ENCODE peak calls at places on chromosomes 11 and 22, in five cellular contexts. F, D, V, E and M are unnamed samples.

GRCh38 chr11:2806351-2807058 is 79.1 kb downstream of the CDKN1C start:
- DNase-seq in D (no peak), F (no peak), V (no peak), E (no peak), M (no peak)

GRCh38 chr11:130666781-130667251 is 218.4 kb downstream of the ADAMTS15 start:
- DNase-seq in E (no peak), D (no peak), F (no peak), V (no peak), M (no peak)

GRCh38 chr11:737366-737765 is 9.9 kb upstream of the TALDO1 start:
- DNase-seq in D (no peak), V (no peak), F (no peak), E (no peak), M (no peak)

GRCh38 chr11:72613977-72614376 is 60.2 kb downstream of the PDE2A start:
- DNase-seq in E (no peak), D (no peak), V (no peak), F (no peak), M (no peak)

GRCh38 chr11:126915430-126915829 is 85.1 kb downstream of the KIRREL3 start:
- DNase-seq in F (no peak), V (no peak), D (no peak), E (no peak), M (no peak)

GRCh38 chr11:30333405-30333804 is 10.5 kb downstream of the ARL14EP start:
- DNase-seq in E (peak), F (no peak), V (no peak), D (peak), M (no peak)

GRCh38 chr11:45038923-45039322 is 88.2 kb upstream of the TP53I11 start:
- DNase-seq in V (no peak), E (no peak), F (no peak), D (no peak), M (no peak)

GRCh38 chr11:47566166-47566546 is 757 bp downstream of the PTPMT1 start:
- DNase-seq in D (no peak), F (no peak), E (no peak), V (no peak), M (no peak)

GRCh38 chr11:34339149-34340064 is 18.4 kb downstream of the ABTB2 start:
- DNase-seq in V (no peak), D (peak), F (no peak), E (no peak), M (no peak)

GRCh38 chr11:3627291-3627690 is 14.5 kb downstream of the ART5 start:
- DNase-seq in V (no peak), F (no peak), E (no peak), D (no peak), M (no peak)

GRCh38 chr11:72824020-72824419 is 9.8 kb downstream of the ATG16L2 start:
- DNase-seq in F (no peak), V (no peak), D (no peak), E (no peak), M (no peak)

GRCh38 chr22:40684728-40685127 is 5.4 kb downstream of the MCHR1 start:
- DNase-seq in D (no peak), E (no peak), V (no peak), F (no peak), M (no peak)

GRCh38 chr22:45201678-45202332 is 38.1 kb downstream of the NUP50 start:
- DNase-seq in F (no peak), E (no peak), D (no peak), V (no peak), M (no peak)

GRCh38 chr11:75667268-75667830 is 1.5 kb downstream of the MAP6 start:
- DNase-seq in V (no peak), F (no peak), D (no peak), E (peak), M (no peak)

GRCh38 chr22:32904044-32904443 is 102.5 kb downstream of the TIMP3 start:
- DNase-seq in D (peak), F (peak), V (no peak), E (peak), M (no peak)

GRCh38 chr11:130523166-130523565 is 74.7 kb downstream of the ADAMTS15 start:
- DNase-seq in E (no peak), V (no peak), F (no peak), D (no peak), M (no peak)

GRCh38 chr11:35216962-35217667 is 78.1 kb downstream of the CD44 start:
- DNase-seq in V (no peak), D (peak), E (no peak), F (no peak), M (no peak)

GRCh38 chr22:40898850-40899357 is 37.0 kb upstream of the DNAJB7 start:
- DNase-seq in V (peak), E (peak), D (peak), F (peak), M (peak)

GRCh38 chr22:27386186-27386585 is 415.4 kb downstream of the MN1 start:
- DNase-seq in V (no peak), E (no peak), D (no peak), F (no peak), M (no peak)

GRCh38 chr11:130121430-130121978 is 38.1 kb upstream of the ST14 start:
- DNase-seq in E (no peak), F (peak), D (no peak), V (peak), M (no peak)

GRCh38 chr22:39431821-39432251 is 25.0 kb upstream of the MGAT3 start:
- DNase-seq in V (peak), E (no peak), F (no peak), D (no peak), M (no peak)

GRCh38 chr11:10599388-10600175 is 31.1 kb upstream of the LYVE1 start:
- DNase-seq in D (peak), F (no peak), V (no peak), E (no peak), M (no peak)

GRCh38 chr11:11044137-11044855 is 186.4 kb upstream of the ZBED5 start:
- DNase-seq in D (no peak), V (no peak), F (no peak), E (no peak), M (no peak)

GRCh38 chr11:79221417-79222130 is 219.3 kb downstream of the TENM4 start:
- DNase-seq in E (no peak), D (no peak), F (no peak), V (no peak), M (no peak)

GRCh38 chr11:122604626-122605025 is 50.9 kb upstream of the UBASH3B start:
- DNase-seq in V (no peak), D (no peak), F (no peak), E (no peak), M (no peak)

GRCh38 chr22:46036558-46037408 is 59.8 kb upstream of the WNT7B start:
- DNase-seq in E (peak), D (peak), V (peak), F (peak), M (no peak)

GRCh38 chr11:27740362-27741024 is 40.2 kb upstream of the BDNF start:
- DNase-seq in F (no peak), E (no peak), V (peak), D (no peak), M (no peak)

GRCh38 chr22:49216579-49216978 is 611.1 kb downstream of the BRD1 start:
- DNase-seq in E (no peak), F (no peak), D (no peak), V (no peak), M (no peak)

GRCh38 chr11:3723014-3723708 is 52.0 kb upstream of the CHRNA10 start:
- DNase-seq in V (peak), E (no peak), F (no peak), D (no peak), M (peak)

GRCh38 chr11:78782725-78783124 is 208.1 kb upstream of the NARS2 start:
- DNase-seq in F (no peak), D (no peak), V (no peak), E (no peak), M (no peak)

GRCh38 chr22:44991218-44991617 is 18.6 kb downstream of the PHF21B start:
- DNase-seq in F (no peak), D (no peak), V (no peak), E (no peak), M (no peak)

GRCh38 chr11:36306888-36307287 is 10.8 kb downstream of the PRR5L start:
- DNase-seq in V (no peak), D (peak), F (peak), E (peak), M (no peak)

GRCh38 chr22:47294222-47294532 is 531.7 kb downstream of the TBC1D22A start:
- DNase-seq in E (no peak), V (no peak), D (no peak), F (no peak), M (no peak)

GRCh38 chr11:16171882-16172281 is 184.5 kb downstream of the SOX6 start:
- DNase-seq in D (no peak), F (no peak), V (no peak), E (no peak), M (no peak)

DNA sequence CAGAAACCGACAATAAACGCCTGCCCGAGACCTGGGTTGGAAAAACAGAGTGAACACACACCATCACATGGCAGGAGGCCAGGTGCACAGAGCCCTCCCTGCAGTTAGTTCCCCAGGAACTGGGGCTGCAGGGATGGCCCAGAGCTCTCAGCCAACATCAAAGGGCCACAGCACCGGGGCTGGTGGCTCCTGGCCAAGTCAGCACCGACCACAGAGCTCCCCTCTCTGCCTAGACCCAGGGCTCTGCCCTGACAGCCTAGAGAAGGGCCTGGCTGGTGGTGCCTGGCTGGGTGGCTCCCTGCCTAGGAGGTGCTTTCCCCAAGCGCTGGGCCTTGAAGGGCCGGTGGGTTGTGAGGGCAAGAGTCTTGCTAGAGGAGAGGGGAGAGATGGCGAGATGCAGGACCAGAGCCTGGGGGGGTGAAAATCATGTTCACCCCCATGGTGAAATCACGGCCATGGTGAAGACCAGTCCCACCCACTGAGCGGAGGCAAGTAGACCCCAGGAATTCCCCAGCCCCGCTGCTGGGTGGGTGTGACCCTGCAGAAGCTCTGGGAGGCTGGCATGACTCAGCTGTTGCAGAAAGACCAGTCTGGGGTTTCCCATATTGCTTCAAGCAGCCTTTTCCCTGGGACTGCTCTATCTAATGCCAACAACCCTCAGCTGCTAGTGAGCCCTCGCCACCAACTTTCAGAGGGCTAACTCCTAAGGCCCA is 7.2 kb upstream of the BID start:
- DNase-seq in D (peak), E (peak), F (no peak), V (peak), M (no peak)
- H3K9ac ChIP-seq in D (peak), E (no peak), F (no peak), V (no peak), M (no peak)

GRCh38 chr11:65482306-65482850 is 16.5 kb upstream of the MALAT1 start:
- DNase-seq in F (no peak), E (no peak), D (no peak), V (no peak), M (no peak)

GRCh38 chr11:65478411-65479183 is 20.2 kb upstream of the MALAT1 start:
- DNase-seq in F (no peak), E (no peak), D (no peak), V (no peak), M (no peak)

GRCh38 chr11:65476632-65477270 is 22.1 kb upstream of the MALAT1 start:
- DNase-seq in D (no peak), F (no peak), V (peak), E (no peak), M (no peak)

GRCh38 chr11:65477271-65478029 is 21.4 kb upstream of the MALAT1 start:
- DNase-seq in V (peak), D (peak), F (no peak), E (peak), M (no peak)

GRCh38 chr11:65479184-65480145 is 19.4 kb upstream of the MALAT1 start:
- DNase-seq in V (peak), F (no peak), E (peak), D (no peak), M (no peak)
- TF ChIP-seq POLR2AphosphoS5 in V (no peak), F (peak), E (no peak), D (no peak), M (no peak)

DNA sequence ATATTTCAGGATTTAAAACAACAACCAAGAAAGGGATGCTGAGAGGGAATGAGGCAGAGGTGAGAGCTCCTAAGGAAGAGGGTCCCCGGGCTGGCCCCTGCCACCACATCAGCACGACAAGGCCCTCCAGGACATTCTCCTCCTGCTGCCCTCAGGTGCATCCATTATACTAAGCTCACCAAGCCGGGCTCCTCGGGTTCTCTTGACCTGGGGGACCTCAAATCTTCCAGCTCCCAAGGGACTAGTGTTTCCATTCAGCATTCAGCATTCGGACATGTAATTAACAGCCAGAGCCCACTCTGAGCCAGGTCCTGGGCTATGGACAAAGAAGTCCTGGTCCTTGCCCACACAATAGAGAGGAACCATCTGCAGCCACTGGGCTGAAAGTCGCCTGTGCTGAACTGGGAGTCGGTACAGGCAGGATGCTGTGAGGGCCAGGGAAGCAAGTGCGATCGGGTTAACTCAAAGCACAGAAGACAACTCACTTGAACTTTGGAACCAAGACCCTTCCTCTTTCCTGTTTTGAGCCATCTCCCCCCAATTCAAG is 29.3 kb upstream of the OAF start:
- DNase-seq in V (no peak), F (no peak), D (no peak), E (no peak), M (no peak)
- H3K27ac ChIP-seq in V (no peak), F (no peak), D (no peak), E (no peak), M (no peak)

GRCh38 chr22:35542972-35543516 is 2.4 kb downstream of the RASD2 start:
- DNase-seq in V (no peak), D (no peak), E (no peak), F (no peak), M (no peak)

GRCh38 chr22:35540600-35541253 is at the start of gene RASD2:
- DNase-seq in E (no peak), D (no peak), F (no peak), V (no peak), M (no peak)

GRCh38 chr22:35541254-35541748 is 670 bp downstream of the RASD2 start:
- DNase-seq in D (no peak), V (no peak), F (no peak), E (peak), M (no peak)

GRCh38 chr22:35543702-35544101 is 3.1 kb downstream of the RASD2 start:
- DNase-seq in V (no peak), E (no peak), D (no peak), F (no peak), M (no peak)

GRCh38 chr22:35542157-35542971 is 1.7 kb downstream of the RASD2 start:
- DNase-seq in V (no peak), E (no peak), D (no peak), F (no peak), M (no peak)
- H3K9ac ChIP-seq in V (no peak), E (no peak), D (no peak), F (no peak), M (no peak)

DNA sequence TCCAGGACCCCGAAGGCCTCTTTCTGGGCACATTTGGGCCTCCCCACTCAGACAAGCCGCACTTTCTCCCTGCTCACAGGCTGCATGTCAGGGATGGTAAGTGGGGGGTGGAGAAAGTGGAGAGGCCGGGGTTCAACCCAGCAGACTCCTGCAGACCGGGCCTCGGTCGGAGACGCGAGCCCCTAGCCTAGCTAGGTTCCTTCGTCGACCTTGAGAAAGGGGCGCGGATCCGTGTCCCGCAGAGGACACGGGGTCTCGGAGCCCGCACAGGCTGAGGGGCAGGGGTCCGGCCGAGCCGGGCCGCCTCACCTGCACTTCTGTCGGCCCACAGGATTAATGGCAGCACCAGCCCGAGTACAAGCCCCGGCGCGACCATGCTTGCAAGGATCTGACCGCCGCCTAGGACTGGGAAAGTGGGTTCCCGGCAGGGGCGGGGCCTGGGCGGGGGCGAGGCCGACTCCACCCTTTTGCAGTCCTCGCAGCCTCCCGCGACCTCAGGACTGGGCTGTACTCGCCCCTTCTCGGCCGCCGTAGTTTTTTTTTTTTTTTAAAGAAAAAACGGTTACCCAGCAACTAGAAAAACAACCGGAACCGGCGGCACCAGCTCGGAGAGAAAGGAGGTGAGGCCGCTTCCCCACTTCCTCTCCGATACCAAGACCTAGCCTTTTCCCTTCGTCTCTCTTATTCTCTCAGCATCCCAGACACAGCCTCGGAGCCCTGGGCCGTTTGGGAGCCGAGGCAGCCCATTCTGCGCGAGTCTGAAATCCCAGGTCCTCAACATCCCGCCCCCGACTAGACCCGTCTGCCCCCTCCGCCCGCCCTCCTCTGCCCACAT is at the start of the genes SIAE and SPA17:
- DNase-seq in D (peak), V (peak), F (peak), E (peak), M (peak)
- TF ChIP-seq POLR2AphosphoS5 in D (peak), V (peak), F (peak), E (peak), M (peak)

DNA sequence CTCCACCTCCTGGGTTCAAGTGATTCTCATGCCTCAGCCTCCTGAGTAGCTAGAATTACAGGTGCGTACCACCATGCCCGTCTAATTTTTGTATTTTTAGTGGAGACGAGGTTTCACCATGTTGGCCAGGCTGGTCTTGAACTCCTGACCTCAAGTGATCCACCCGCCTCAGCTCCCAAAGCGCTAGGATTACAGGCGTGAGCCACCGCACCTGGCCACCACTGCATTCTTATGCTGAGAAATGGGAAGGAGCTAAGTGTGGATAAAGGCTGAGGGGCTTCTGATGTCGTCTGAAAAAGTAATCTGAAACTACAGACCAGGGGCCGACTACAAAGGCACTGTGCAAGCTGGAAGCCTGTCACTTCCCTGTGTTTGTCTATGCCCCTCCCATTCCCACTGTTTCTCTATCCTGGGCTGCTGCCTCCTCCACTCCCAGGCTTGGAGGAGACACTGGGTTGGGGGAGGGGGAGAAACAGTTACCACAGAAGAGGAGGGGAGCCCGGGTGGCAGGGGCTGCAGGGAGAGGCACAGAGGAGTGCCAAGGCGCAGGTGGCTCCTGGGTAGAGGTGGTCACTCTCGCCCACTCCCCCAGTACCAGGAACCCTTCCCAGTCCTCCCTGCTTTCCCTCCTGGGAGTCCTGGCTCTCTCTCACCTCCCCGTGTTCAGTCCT is 2.9 kb upstream of the MTA2 start:
- DNase-seq in D (peak), E (no peak), F (no peak), V (no peak), M (no peak)
- H3K27ac ChIP-seq in D (no peak), E (no peak), F (no peak), V (no peak), M (no peak)